ENCODE peak calls at places on chromosomes 13 and 19, in eight cellular contexts. D is cardiac muscle cell; X is NT2/D1; S is CD8-positive, alpha-beta T cell; N is Panc1; U is cardiac fibroblast; I is AG10803; H is adrenal gland. A is an unnamed sample.
A peak's percentile ranks its signal among the peaks of the same experiment; 100 is the strongest.

GRCh38 chr13:39364797-39365468 is 238.1 kb downstream of the LHFPL6 start:
- DNase-seq in D (peak; percentile 55), X (no peak), S (no peak), N (no peak), U (no peak), I (peak; percentile 43), H (no peak), A (no peak)

GRCh38 chr13:47017476-47017875 is 120.6 kb upstream of the HTR2A start:
- DNase-seq in D (no peak), X (no peak), S (no peak), N (no peak), U (peak; percentile 29), I (peak; percentile 54), H (no peak), A (no peak)

GRCh38 chr19:16363133-16363851 is 38.7 kb downstream of the KLF2 start:
- DNase-seq in D (no peak), X (no peak), S (no peak), N (no peak), U (no peak), I (no peak), H (no peak), A (no peak)

GRCh38 chr19:6278740-6279619 is 795 bp downstream of the MLLT1 start:
- DNase-seq in D (no peak), X (no peak), S (peak; percentile 57), N (no peak), U (no peak), I (no peak), H (no peak), A (no peak)

GRCh38 chr19:4997297-4997696 is 28.4 kb downstream of the KDM4B start:
- DNase-seq in D (no peak), X (no peak), S (no peak), N (no peak), U (no peak), I (no peak), H (no peak), A (no peak)

GRCh38 chr13:74090397-74090796 is 43.8 kb downstream of the KLF12 start:
- DNase-seq in D (no peak), X (no peak), S (no peak), N (no peak), U (no peak), I (no peak), H (no peak), A (no peak)

GRCh38 chr13:91664036-91664435 is 265.6 kb downstream of the GPC5 start:
- DNase-seq in D (no peak), X (no peak), S (no peak), N (no peak), U (no peak), I (no peak), H (no peak), A (no peak)

GRCh38 chr19:23526302-23526701 is 131.0 kb upstream of the ZNF91 start:
- DNase-seq in D (no peak), X (no peak), S (no peak), N (no peak), U (no peak), I (no peak), H (no peak), A (no peak)

GRCh38 chr19:22945560-22945959 is 57.4 kb downstream of the ZNF728 start:
- DNase-seq in D (peak; percentile 11), X (peak; percentile 35), S (no peak), N (no peak), U (peak; percentile 16), I (peak; percentile 2), H (no peak), A (no peak)

GRCh38 chr13:24282256-24282655 is 27.1 kb upstream of the C1QTNF9 start:
- DNase-seq in D (peak; percentile 30), X (no peak), S (no peak), N (no peak), U (peak; percentile 21), I (no peak), H (no peak), A (no peak)

GRCh38 chr19:7558667-7559066 is 23.1 kb downstream of the PNPLA6 start:
- DNase-seq in D (no peak), X (no peak), S (no peak), N (no peak), U (no peak), I (no peak), H (no peak), A (no peak)

GRCh38 chr13:101757446-101758039 is 305.1 kb downstream of the ITGBL1 start:
- DNase-seq in D (peak; percentile 19), X (peak; percentile 6), S (no peak), N (peak; percentile 13), U (peak; percentile 46), I (peak; percentile 61), H (no peak), A (no peak)

GRCh38 chr19:17860331-17860992 is 752 bp downstream of the RPL18A start:
- DNase-seq in D (no peak), X (no peak), S (no peak), N (no peak), U (no peak), I (no peak), H (no peak), A (no peak)

GRCh38 chr13:34085199-34085598 is 267.2 kb downstream of the RFC3 start:
- DNase-seq in D (no peak), X (no peak), S (no peak), N (no peak), U (peak; percentile 48), I (peak; percentile 58), H (no peak), A (no peak)

GRCh38 chr19:46069841-46070341 is 29.1 kb upstream of the IGFL4 start:
- DNase-seq in D (no peak), X (no peak), S (no peak), N (no peak), U (peak; percentile 94), I (peak; percentile 65), H (peak; percentile 31), A (no peak)

GRCh38 chr19:53157601-53158000 is 1.3 kb downstream of the ZNF347 start:
- DNase-seq in D (peak; percentile 17), X (peak; percentile 5), S (no peak), N (no peak), U (peak; percentile 12), I (peak; percentile 8), H (peak; percentile 43), A (no peak)

GRCh38 chr13:30158774-30159445 is 148.4 kb downstream of the KATNAL1 start:
- DNase-seq in D (no peak), X (no peak), S (no peak), N (no peak), U (peak; percentile 61), I (peak; percentile 92), H (peak; percentile 30), A (peak; percentile 57)

GRCh38 chr13:31159306-31159705 is 2.4 kb downstream of the HSPH1 start:
- DNase-seq in D (no peak), X (no peak), S (no peak), N (no peak), U (no peak), I (no peak), H (no peak), A (no peak)

GRCh38 chr13:44141213-44141724 is 232.4 kb upstream of the SERP2 start:
- DNase-seq in D (peak; percentile 13), X (no peak), S (no peak), N (no peak), U (peak; percentile 19), I (peak; percentile 31), H (peak; percentile 24), A (no peak)

DNA sequence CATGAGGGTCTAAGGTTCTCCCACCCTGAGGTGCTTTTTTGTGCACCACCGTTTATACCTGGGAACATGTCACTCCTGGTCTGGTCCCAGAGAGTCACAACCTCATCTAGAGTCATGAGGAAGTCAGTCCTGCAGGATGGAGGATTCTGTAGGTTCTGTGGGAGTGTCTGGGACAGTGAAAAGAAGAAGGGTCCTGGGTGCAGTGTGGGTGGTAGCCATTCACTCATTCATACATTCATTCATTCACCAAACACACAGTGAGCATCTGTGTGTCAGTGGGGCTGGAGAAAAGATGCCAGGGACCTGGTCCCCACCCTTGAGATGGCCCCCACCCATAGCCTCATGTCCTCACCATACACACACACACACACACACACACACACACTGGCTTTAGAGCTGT is 8.7 kb upstream of the CEACAM18 start:
- DNase-seq in D (no peak), X (no peak), S (no peak), N (no peak), U (no peak), I (no peak), H (no peak), A (no peak)
- H3K4me3 ChIP-seq in D (no peak overlapping the region), X (no peak overlapping the region), S (no peak overlapping the region), N (no peak overlapping the region), U (no peak overlapping the region), I (no peak overlapping the region), H (no peak overlapping the region), A (no peak overlapping the region)

DNA sequence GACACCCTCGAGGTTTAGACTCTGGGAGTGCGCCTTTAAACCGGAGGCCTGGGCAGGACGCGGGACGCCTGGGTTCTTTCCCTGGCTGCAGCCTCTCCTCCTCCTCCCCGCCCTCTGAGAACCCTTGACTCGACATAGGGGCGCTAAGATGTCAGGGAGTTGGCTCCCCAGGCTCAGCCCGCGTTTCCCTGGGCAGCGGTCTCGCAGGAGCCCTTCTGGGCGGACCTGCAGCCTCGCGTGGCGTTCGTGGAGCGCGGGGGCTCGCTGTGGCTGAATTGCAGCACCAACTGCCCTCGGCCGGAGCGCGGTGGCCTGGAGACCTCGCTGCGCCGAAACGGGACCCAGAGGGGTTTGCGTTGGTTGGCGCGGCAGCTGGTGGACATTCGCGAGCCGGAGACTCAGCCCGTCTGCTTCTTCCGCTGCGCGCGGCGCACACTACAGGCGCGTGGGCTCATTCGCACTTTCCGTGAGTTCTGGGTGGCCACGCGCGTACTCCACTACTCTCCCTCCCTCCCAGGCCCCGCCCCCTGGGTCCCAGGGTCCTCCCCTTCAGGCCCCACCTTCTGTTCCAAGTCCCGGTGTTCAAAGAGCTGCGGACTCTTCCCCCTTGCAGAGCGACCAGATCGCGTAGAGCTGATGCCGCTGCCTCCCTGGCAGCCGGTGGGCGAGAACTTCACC is 1.3 kb downstream of the ICAM5 start:
- DNase-seq in D (peak; percentile 61), X (no peak), S (peak; percentile 65), N (no peak), U (peak; percentile 56), I (peak; percentile 41), H (peak; percentile 43), A (peak; percentile 42)
- H3K4me3 ChIP-seq in D (peak overlapping the region; percentile 50), X (peak overlapping the region; percentile 51), S (peak overlapping the region; percentile 47), N (peak overlapping the region; percentile 53), U (peak overlapping the region; percentile 47), I (peak overlapping the region; percentile 58), H (peak overlapping the region; percentile 39), A (peak overlapping the region; percentile 62)

GRCh38 chr19:12496480-12496879 is 11.9 kb upstream of the ZNF709 start:
- DNase-seq in D (no peak), X (no peak), S (no peak), N (no peak), U (no peak), I (no peak), H (no peak), A (no peak)

GRCh38 chr19:12495002-12495802 is 10.6 kb upstream of the ZNF709 start:
- DNase-seq in D (peak; percentile 98), X (peak; percentile 93), S (peak; percentile 95), N (peak; percentile 82), U (peak; percentile 78), I (peak; percentile 69), H (peak; percentile 98), A (peak; percentile 82)

GRCh38 chr19:12497032-12497431 is 12.4 kb upstream of the ZNF709 start:
- DNase-seq in D (no peak), X (no peak), S (no peak), N (no peak), U (no peak), I (no peak), H (no peak), A (no peak)

GRCh38 chr19:12494260-12494860 is 9.7 kb upstream of the ZNF709 start:
- DNase-seq in D (no peak), X (no peak), S (no peak), N (no peak), U (no peak), I (no peak), H (no peak), A (no peak)
- H3K4me3 ChIP-seq in D (peak overlapping the region; percentile 25), X (no peak overlapping the region), S (no peak overlapping the region), N (peak overlapping the region; percentile 61), U (no peak overlapping the region), I (no peak overlapping the region), H (peak overlapping the region; percentile 83), A (peak overlapping the region; percentile 89)

GRCh38 chr13:75635621-75636338 is at the start of gene LMO7:
- DNase-seq in D (peak; percentile 49), X (no peak), S (peak; percentile 74), N (no peak), U (peak; percentile 55), I (peak; percentile 82), H (peak; percentile 63), A (peak; percentile 57)
- H3K4me3 ChIP-seq in D (peak within 1 kb of the TSS; percentile 43), X (peak within 1 kb of the TSS; percentile 46), S (peak within 1 kb of the TSS; percentile 82), N (peak within 1 kb of the TSS; percentile 63), U (peak within 1 kb of the TSS; percentile 88), I (peak within 1 kb of the TSS; percentile 99), H (peak within 1 kb of the TSS; percentile 89), A (peak within 1 kb of the TSS; percentile 93)

A was measured in CD8-positive, alpha-beta memory T cell.